ENCODE peak calls at places on chromosome 21, in ten cellular contexts. T is GM23338, K is neural progenitor cell, Y is ovary, C is colonic mucosa, J is mucosa of descending colon, Z is heart right ventricle, B is HCT116, O is lung, W is MM.1S. R is an unnamed sample. For H3K36me3, the result is how much of the 10 kb centered on the place peaks cover.

GRCh38 chr21:46098303-46099141 is 610 bp downstream of the COL6A2 start:
- DNase-seq in J (peak), B (no peak), W (no peak), Y (peak), O (peak), Z (peak), C (peak), K (peak), T (peak), R (no peak)

GRCh38 chr21:46182548-46183336 is 1.5 kb downstream of the SPATC1L start:
- DNase-seq in Z (no peak), J (peak), T (peak), W (no peak), O (no peak), K (no peak), B (no peak), Y (peak), C (peak), R (no peak)

GRCh38 chr21:25501996-25502665 is 105.2 kb downstream of the MRPL39 start:
- DNase-seq in O (no peak), K (no peak), Z (no peak), B (no peak), C (no peak), W (no peak), T (no peak), J (no peak), Y (no peak), R (peak)

GRCh38 chr21:39061766-39062165 is 121.5 kb downstream of the PSMG1 start:
- DNase-seq in C (no peak), T (no peak), Y (no peak), Z (no peak), O (no peak), K (no peak), W (no peak), B (no peak), J (no peak), R (no peak)

GRCh38 chr21:23452384-23453083 is 2154.7 kb downstream of the MRPL39 start:
- DNase-seq in K (peak), T (peak), C (no peak), O (no peak), J (no peak), W (peak), Z (no peak), B (no peak), Y (no peak), R (no peak)

GRCh38 chr21:16377120-16377658 is 647.4 kb downstream of the USP25 start:
- DNase-seq in Y (no peak), W (no peak), K (no peak), T (no peak), O (no peak), J (no peak), C (no peak), Z (no peak), B (no peak), R (no peak)

GRCh38 chr21:15667010-15667409 is 62.8 kb upstream of the USP25 start:
- DNase-seq in B (no peak), T (no peak), Y (no peak), O (no peak), W (no peak), Z (no peak), C (no peak), K (no peak), J (no peak), R (no peak)

GRCh38 chr21:15022608-15023261 is 42.1 kb downstream of the NRIP1 start:
- DNase-seq in T (no peak), K (no peak), W (no peak), O (no peak), Z (no peak), C (no peak), B (no peak), Y (no peak), J (no peak), R (no peak)

GRCh38 chr21:28138272-28138671 is 854.4 kb downstream of the LTN1 start:
- DNase-seq in C (no peak), W (no peak), J (no peak), Z (no peak), B (no peak), O (no peak), Y (no peak), K (no peak), T (no peak), R (no peak)

GRCh38 chr21:42337830-42338729 is 12.7 kb downstream of the TFF2 start:
- DNase-seq in B (no peak), Y (peak), C (peak), K (peak), W (peak), O (peak), T (peak), Z (peak), J (peak), R (no peak)
- TF ChIP-seq CTCF in B (peak), Y (no peak), C (peak), K (peak), W (peak), O (peak), T (peak), Z (peak), J (peak), R (peak)

GRCh38 chr21:35045539-35046222 is 3.4 kb downstream of the RUNX1 start:
- DNase-seq in B (no peak), Z (no peak), Y (no peak), C (no peak), K (no peak), T (no peak), W (no peak), J (no peak), O (no peak), R (peak)
- H3K4me3 ChIP-seq in B (no peak), Z (no peak), Y (no peak), C (no peak), K (no peak), T (no peak), W (no peak), J (no peak), O (no peak), R (no peak)

GRCh38 chr21:42847726-42848125 is 31.6 kb downstream of the WDR4 start:
- DNase-seq in J (no peak), O (no peak), Y (peak), W (no peak), T (no peak), K (no peak), C (no peak), Z (no peak), B (no peak), R (no peak)

GRCh38 chr21:42845296-42845965 is 33.9 kb downstream of the WDR4 start:
- DNase-seq in K (no peak), T (no peak), C (no peak), Z (peak), W (no peak), O (peak), B (no peak), Y (peak), J (peak), R (no peak)

GRCh38 chr21:42844411-42845113 is 34.8 kb downstream of the WDR4 start:
- DNase-seq in Y (peak), W (no peak), O (peak), Z (peak), J (peak), K (no peak), B (no peak), T (no peak), C (no peak), R (no peak)

GRCh38 chr21:42847051-42847707 is 32.2 kb downstream of the WDR4 start:
- DNase-seq in Y (peak), T (no peak), K (no peak), B (no peak), J (peak), C (no peak), Z (no peak), O (no peak), W (no peak), R (no peak)

GRCh38 chr21:42846221-42846620 is 33.1 kb downstream of the WDR4 start:
- DNase-seq in W (no peak), T (no peak), J (peak), B (no peak), O (no peak), Z (no peak), C (no peak), Y (peak), K (no peak), R (no peak)
- H3K36me3 ChIP-seq in W (under half), T (under half), J (under half), B (half or more), O (under half), Z (under half), C (under half), Y (under half), K (under half), R (under half)

GRCh38 chr21:42827588-42827987 is 51.8 kb downstream of the WDR4 start:
- DNase-seq in T (no peak), Z (no peak), Y (no peak), B (no peak), J (no peak), K (no peak), C (no peak), O (no peak), W (no peak), R (no peak)

GRCh38 chr21:42833439-42833815 is 45.9 kb downstream of the WDR4 start:
- DNase-seq in K (peak), B (peak), J (peak), O (no peak), Z (peak), T (peak), W (peak), C (peak), Y (no peak), R (no peak)

GRCh38 chr21:42829954-42830353 is 49.4 kb downstream of the WDR4 start:
- DNase-seq in K (no peak), O (no peak), W (no peak), Y (no peak), T (no peak), B (no peak), Z (no peak), J (no peak), C (peak), R (no peak)

GRCh38 chr21:42829417-42829816 is 49.9 kb downstream of the WDR4 start:
- DNase-seq in C (peak), J (no peak), Z (no peak), Y (no peak), O (no peak), K (no peak), T (no peak), B (no peak), W (no peak), R (no peak)

DNA sequence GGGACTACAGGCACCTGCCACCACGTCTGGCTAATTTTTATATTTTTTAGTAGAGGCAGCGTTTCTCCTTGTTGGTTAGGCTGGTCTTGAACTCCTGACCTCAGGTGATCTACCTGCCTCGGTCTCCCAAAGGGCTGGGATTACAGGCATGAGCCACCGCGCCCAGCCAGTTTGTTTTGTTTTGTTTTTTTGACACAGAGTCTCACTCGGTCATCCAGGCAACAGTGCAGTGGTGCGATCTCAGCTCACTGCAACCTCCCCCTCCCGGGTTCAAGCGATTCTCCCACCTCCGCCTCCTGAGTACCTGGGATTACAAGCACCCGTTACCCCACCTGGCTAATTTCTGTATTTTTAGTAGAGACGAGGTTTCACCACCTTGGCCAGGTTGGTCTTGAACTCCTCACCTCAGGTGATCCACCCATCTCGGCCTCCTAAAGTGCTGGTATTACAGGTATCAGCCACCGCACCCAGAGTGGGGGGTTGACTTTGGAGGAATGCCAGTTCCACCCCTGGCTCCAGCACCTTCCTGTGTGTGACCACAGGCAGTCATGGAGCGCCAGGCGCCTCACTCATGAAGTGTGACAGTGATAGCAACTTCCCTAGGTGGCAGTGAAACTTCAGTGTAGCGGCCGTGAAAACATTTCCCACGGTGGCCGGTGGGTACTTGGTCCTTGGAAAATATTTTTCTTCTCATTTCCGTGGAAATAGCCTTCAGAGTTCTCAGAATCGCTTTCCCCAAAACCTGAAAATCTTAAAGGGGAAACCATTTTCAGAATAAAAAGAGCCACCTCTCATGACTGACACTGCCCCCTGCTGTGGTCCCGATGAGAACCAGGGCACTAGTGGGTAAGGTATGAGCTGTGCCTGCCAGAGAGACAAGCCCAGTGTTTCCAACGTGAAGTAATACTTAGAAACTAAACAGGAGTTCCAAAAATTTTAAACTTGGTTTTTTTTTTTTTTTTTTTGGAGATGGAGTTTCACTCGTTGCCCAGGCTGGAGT is 48.6 kb downstream of the WDR4 start:
- DNase-seq in O (no peak), T (no peak), C (peak), Y (no peak), Z (no peak), J (no peak), K (no peak), B (no peak), W (no peak), R (no peak)
- TF ChIP-seq CTCF in O (no peak), T (peak), C (no peak), Y (no peak), Z (peak), J (no peak), K (no peak), B (no peak), W (peak), R (peak)

GRCh38 chr21:32713726-32714125 is 14.1 kb downstream of the SYNJ1 start:
- DNase-seq in J (no peak), Z (no peak), C (no peak), B (no peak), K (no peak), T (no peak), O (no peak), W (no peak), Y (no peak), R (no peak)
- H3K4me3 ChIP-seq in J (no peak), Z (no peak), C (no peak), B (no peak), K (no peak), T (no peak), O (no peak), W (no peak), Y (no peak), R (no peak)

GRCh38 chr21:33451634-33452071 is 28.1 kb downstream of the TMEM50B start:
- DNase-seq in B (no peak), Y (no peak), C (no peak), T (no peak), O (no peak), K (no peak), J (no peak), Z (no peak), W (no peak), R (no peak)
- H3K36me3 ChIP-seq in B (under half), Y (under half), C (under half), T (under half), O (under half), K (under half), J (under half), Z (under half), W (under half), R (under half)

GRCh38 chr21:41316641-41317392 is at the start of gene FAM3B:
- DNase-seq in W (no peak), J (peak), Z (no peak), O (peak), B (no peak), K (peak), Y (no peak), T (peak), C (no peak), R (no peak)

GRCh38 chr21:41317458-41317857 is 857 bp downstream of the FAM3B start:
- DNase-seq in W (no peak), Z (no peak), O (no peak), T (no peak), K (no peak), B (no peak), C (no peak), Y (no peak), J (no peak), R (no peak)

GRCh38 chr21:41318218-41318617 is 1.6 kb downstream of the FAM3B start:
- DNase-seq in Y (no peak), B (no peak), Z (no peak), O (no peak), W (no peak), K (no peak), T (no peak), C (no peak), J (no peak), R (no peak)

GRCh38 chr21:41321211-41321907 is 4.8 kb downstream of the FAM3B start:
- DNase-seq in O (no peak), W (peak), Y (no peak), J (no peak), Z (no peak), K (no peak), T (no peak), B (no peak), C (no peak), R (peak)

GRCh38 chr21:41319273-41319672 is 2.7 kb downstream of the FAM3B start:
- DNase-seq in Y (no peak), Z (no peak), K (no peak), J (no peak), B (no peak), C (peak), T (no peak), W (no peak), O (no peak), R (no peak)
- TF ChIP-seq CTCF in Y (no peak), Z (no peak), K (no peak), J (no peak), B (no peak), C (no peak), T (no peak), W (no peak), O (no peak), R (no peak)

DNA sequence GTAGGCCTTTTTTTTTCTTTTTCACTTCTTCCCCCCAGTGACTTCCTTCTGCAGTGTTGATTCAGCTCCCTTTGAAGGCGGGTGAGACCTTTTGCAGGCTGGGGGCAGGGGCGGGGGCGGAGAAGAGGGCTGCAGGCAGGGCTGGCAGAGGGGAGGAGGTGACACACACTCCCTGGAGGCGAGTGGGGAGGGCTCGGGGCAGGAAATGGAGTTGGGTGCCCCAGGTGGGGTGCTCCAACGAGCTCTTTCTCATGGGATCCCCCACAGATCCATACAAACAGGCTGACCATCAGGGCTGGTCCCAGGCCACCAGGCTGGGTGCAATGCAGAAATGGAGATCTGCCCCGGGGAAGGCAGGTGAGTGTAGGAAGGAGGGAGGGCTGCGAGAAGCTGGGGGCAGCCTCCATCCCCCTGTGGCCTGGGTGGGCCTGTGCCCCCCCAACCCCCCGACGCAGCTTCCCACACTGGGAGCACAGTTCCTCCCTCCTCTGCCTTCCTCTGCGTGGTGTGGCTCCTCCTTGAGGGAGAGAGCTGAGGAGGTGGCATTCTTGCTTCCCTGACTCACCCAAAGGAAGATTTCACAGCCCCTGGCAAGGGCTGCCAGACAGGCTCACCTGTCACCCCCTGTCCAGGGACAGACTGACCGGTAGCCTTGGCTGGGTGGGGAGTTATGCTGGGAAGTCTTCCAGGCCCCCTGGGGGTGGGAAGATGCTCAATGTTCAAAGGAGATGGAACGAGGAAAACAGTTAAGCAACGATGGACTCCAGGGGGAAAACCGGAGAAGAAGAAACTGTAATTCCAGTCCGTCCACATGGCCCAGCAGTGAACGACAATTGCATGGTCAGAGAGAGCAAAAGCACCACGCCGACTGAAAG is 7.1 kb upstream of the ITGB2 start:
- DNase-seq in W (no peak), Y (no peak), K (no peak), C (peak), B (no peak), T (no peak), Z (no peak), O (peak), J (peak), R (peak)
- H3K4me3 ChIP-seq in W (no peak), Y (no peak), K (no peak), C (peak), B (peak), T (peak), Z (no peak), O (no peak), J (no peak), R (peak)

DNA sequence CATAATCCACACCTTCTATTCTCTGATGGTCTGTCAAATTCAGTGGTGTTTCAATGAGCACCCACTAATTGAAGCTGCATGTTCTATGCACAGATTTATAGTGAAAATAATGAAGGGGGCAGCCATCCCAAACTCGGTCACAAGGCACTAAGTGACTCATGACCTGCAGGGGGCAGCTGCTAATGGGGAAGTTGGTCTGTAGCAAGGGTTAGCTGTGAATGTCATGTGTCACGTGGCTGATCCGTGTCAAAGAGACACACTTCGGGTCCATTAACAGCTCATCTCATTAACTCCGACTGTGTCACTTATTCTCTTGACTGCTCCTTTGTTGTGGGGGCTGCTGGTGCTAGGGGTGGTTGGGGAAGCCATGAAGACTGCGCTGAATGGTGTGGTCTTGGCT is 306.6 kb downstream of the PCP4 start:
- DNase-seq in C (no peak), O (no peak), W (no peak), Y (no peak), B (no peak), T (peak), K (peak), Z (no peak), J (no peak), R (no peak)
- H3K36me3 ChIP-seq in C (under half), O (under half), W (under half), Y (under half), B (under half), T (under half), K (under half), Z (under half), J (under half), R (under half)

GRCh38 chr21:36689324-36689723 is 9.6 kb upstream of the SIM2 start:
- DNase-seq in J (no peak), T (no peak), C (no peak), Y (no peak), Z (no peak), K (no peak), B (no peak), O (no peak), W (no peak), R (no peak)
- TF ChIP-seq CTCF in J (no peak), T (no peak), C (no peak), Y (no peak), Z (no peak), K (no peak), B (no peak), O (no peak), W (no peak), R (no peak)